ENCODE peak calls at places on chromosomes 4 and X, in five cellular contexts. One of them, this sample, is unnamed.

GRCh38 chr4:184807261-184807660 is 18.5 kb downstream of the ACSL1 start:
- DNase-seq in mucosa of descending colon: no peak
- DNase-seq in omental fat pad: no peak
- DNase-seq in GM12878: no peak
- DNase-seq in PC-3: peak
- DNase-seq in this sample: no peak

GRCh38 chr4:145740796-145741195 is 60.9 kb downstream of the C4orf51 start:
- DNase-seq in GM12878: no peak
- DNase-seq in mucosa of descending colon: no peak
- DNase-seq in omental fat pad: no peak
- DNase-seq in PC-3: no peak
- DNase-seq in this sample: no peak

GRCh38 chr4:184348311-184349233 is 125.8 kb downstream of the IRF2 start:
- DNase-seq in omental fat pad: no peak
- DNase-seq in GM12878: peak
- DNase-seq in PC-3: no peak
- DNase-seq in mucosa of descending colon: peak
- DNase-seq in this sample: no peak

GRCh38 chr4:107736924-107737448 is 17.0 kb upstream of the PAPSS1 start:
- DNase-seq in mucosa of descending colon: no peak
- DNase-seq in GM12878: no peak
- DNase-seq in omental fat pad: no peak
- DNase-seq in PC-3: peak
- DNase-seq in this sample: peak

GRCh38 chrX:77785400-77785745 is 643 bp downstream of the ATRX start:
- DNase-seq in mucosa of descending colon: no peak
- DNase-seq in PC-3: peak
- DNase-seq in omental fat pad: no peak
- DNase-seq in GM12878: no peak
- DNase-seq in this sample: no peak

GRCh38 chr4:72817012-72817411 is 248.0 kb upstream of the ADAMTS3 start:
- DNase-seq in PC-3: peak
- DNase-seq in mucosa of descending colon: no peak
- DNase-seq in GM12878: no peak
- DNase-seq in omental fat pad: no peak
- DNase-seq in this sample: no peak

GRCh38 chrX:18970465-18970864 is 13.4 kb downstream of the PHKA2 start:
- DNase-seq in mucosa of descending colon: no peak
- DNase-seq in GM12878: no peak
- DNase-seq in omental fat pad: no peak
- DNase-seq in PC-3: no peak
- DNase-seq in this sample: no peak

GRCh38 chrX:118346258-118347094 is 570 bp downstream of the WDR44 start:
- DNase-seq in mucosa of descending colon: peak
- DNase-seq in omental fat pad: no peak
- DNase-seq in GM12878: no peak
- DNase-seq in PC-3: peak
- DNase-seq in this sample: peak

GRCh38 chrX:131841496-131842410 is 181.3 kb upstream of the STK26 start:
- DNase-seq in GM12878: no peak
- DNase-seq in mucosa of descending colon: no peak
- DNase-seq in omental fat pad: no peak
- DNase-seq in PC-3: peak
- DNase-seq in this sample: no peak

GRCh38 chr4:2182981-2183380 is 58.9 kb downstream of the HAUS3 start:
- DNase-seq in mucosa of descending colon: no peak
- DNase-seq in PC-3: no peak
- DNase-seq in GM12878: no peak
- DNase-seq in omental fat pad: no peak
- DNase-seq in this sample: no peak

GRCh38 chr4:48490680-48491513 is 845 bp downstream of the ZAR1 start:
- DNase-seq in GM12878: no peak
- DNase-seq in PC-3: no peak
- DNase-seq in omental fat pad: no peak
- DNase-seq in mucosa of descending colon: peak
- DNase-seq in this sample: no peak

GRCh38 chr4:81502561-81502960 is 30.9 kb upstream of the RASGEF1B start:
- DNase-seq in omental fat pad: no peak
- DNase-seq in mucosa of descending colon: no peak
- DNase-seq in GM12878: no peak
- DNase-seq in PC-3: no peak
- DNase-seq in this sample: no peak

GRCh38 chr4:174099712-174100111 is 183.8 kb downstream of the FBXO8 start:
- DNase-seq in GM12878: no peak
- DNase-seq in PC-3: no peak
- DNase-seq in mucosa of descending colon: no peak
- DNase-seq in omental fat pad: no peak
- DNase-seq in this sample: no peak

GRCh38 chrX:36978886-36979285 is 29.3 kb upstream of the FAM47C start:
- DNase-seq in PC-3: peak
- DNase-seq in GM12878: no peak
- DNase-seq in omental fat pad: no peak
- DNase-seq in mucosa of descending colon: no peak
- DNase-seq in this sample: no peak

GRCh38 chr4:102678695-102679335 is 82.0 kb downstream of the MANBA start:
- DNase-seq in GM12878: no peak
- DNase-seq in mucosa of descending colon: no peak
- DNase-seq in PC-3: peak
- DNase-seq in omental fat pad: no peak
- DNase-seq in this sample: no peak

GRCh38 chrX:151713859-151714258 is 2.0 kb upstream of the FATE1 start:
- DNase-seq in omental fat pad: no peak
- DNase-seq in PC-3: peak
- DNase-seq in mucosa of descending colon: no peak
- DNase-seq in GM12878: no peak
- DNase-seq in this sample: no peak
- TF ChIP-seq CTCF in omental fat pad: no peak
- TF ChIP-seq CTCF in PC-3: peak
- TF ChIP-seq CTCF in mucosa of descending colon: no peak
- TF ChIP-seq CTCF in GM12878: peak
- TF ChIP-seq CTCF in this sample: no peak

GRCh38 chr4:119138046-119138445 is 2.4 kb downstream of the MYOZ2 start:
- DNase-seq in mucosa of descending colon: no peak
- DNase-seq in GM12878: no peak
- DNase-seq in omental fat pad: no peak
- DNase-seq in PC-3: no peak
- DNase-seq in this sample: no peak

GRCh38 chr4:119139316-119139715 is 3.7 kb downstream of the MYOZ2 start:
- DNase-seq in mucosa of descending colon: no peak
- DNase-seq in omental fat pad: no peak
- DNase-seq in PC-3: no peak
- DNase-seq in GM12878: no peak
- DNase-seq in this sample: no peak

GRCh38 chr4:119135721-119136121 is at the start of gene MYOZ2:
- DNase-seq in GM12878: no peak
- DNase-seq in mucosa of descending colon: no peak
- DNase-seq in PC-3: peak
- DNase-seq in omental fat pad: no peak
- DNase-seq in this sample: no peak

GRCh38 chr4:119139822-119140252 is 4.2 kb downstream of the MYOZ2 start:
- DNase-seq in omental fat pad: no peak
- DNase-seq in mucosa of descending colon: no peak
- DNase-seq in GM12878: no peak
- DNase-seq in PC-3: no peak
- DNase-seq in this sample: no peak

DNA sequence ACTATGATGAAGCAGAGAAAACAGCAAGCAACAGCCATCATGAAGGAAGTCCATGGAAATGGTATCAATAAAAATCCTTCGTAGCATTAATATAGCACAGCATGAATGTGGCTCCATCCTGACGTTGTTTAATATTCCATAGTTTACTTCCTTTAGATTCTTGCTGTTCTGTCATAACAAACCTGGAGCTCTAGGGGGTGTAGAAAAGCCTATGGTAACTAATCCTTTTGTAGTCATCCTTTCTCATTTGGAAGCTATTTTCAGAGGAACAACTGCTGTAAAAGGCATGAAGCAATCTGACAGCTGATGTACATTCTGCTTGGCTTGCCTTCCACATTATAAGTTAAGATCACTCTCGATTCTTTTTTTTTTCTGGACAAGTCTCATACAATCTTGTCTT is 909 bp downstream of the MYOZ2 start:
- DNase-seq in omental fat pad: no peak
- DNase-seq in mucosa of descending colon: no peak
- DNase-seq in GM12878: no peak
- DNase-seq in PC-3: no peak
- DNase-seq in this sample: no peak
- TF ChIP-seq CTCF in omental fat pad: no peak
- TF ChIP-seq CTCF in mucosa of descending colon: no peak
- TF ChIP-seq CTCF in GM12878: no peak
- TF ChIP-seq CTCF in PC-3: no peak
- TF ChIP-seq CTCF in this sample: no peak

GRCh38 chr4:104489731-104490095 is 5.0 kb downstream of the CXXC4 start:
- DNase-seq in PC-3: no peak
- DNase-seq in GM12878: no peak
- DNase-seq in mucosa of descending colon: no peak
- DNase-seq in omental fat pad: no peak
- DNase-seq in this sample: no peak

GRCh38 chr4:104491826-104492771 is 2.6 kb downstream of the CXXC4 start:
- DNase-seq in GM12878: peak
- DNase-seq in omental fat pad: no peak
- DNase-seq in PC-3: no peak
- DNase-seq in mucosa of descending colon: no peak
- DNase-seq in this sample: no peak

GRCh38 chr4:104490770-104491395 is 3.8 kb downstream of the CXXC4 start:
- DNase-seq in mucosa of descending colon: peak
- DNase-seq in PC-3: peak
- DNase-seq in GM12878: no peak
- DNase-seq in omental fat pad: peak
- DNase-seq in this sample: peak

GRCh38 chr4:104490096-104490769 is 4.5 kb downstream of the CXXC4 start:
- DNase-seq in PC-3: no peak
- DNase-seq in mucosa of descending colon: no peak
- DNase-seq in omental fat pad: no peak
- DNase-seq in GM12878: peak
- DNase-seq in this sample: no peak

GRCh38 chr4:104491396-104491821 is 3.3 kb downstream of the CXXC4 start:
- DNase-seq in PC-3: no peak
- DNase-seq in GM12878: no peak
- DNase-seq in omental fat pad: no peak
- DNase-seq in mucosa of descending colon: peak
- DNase-seq in this sample: peak
- TF ChIP-seq CTCF in PC-3: no peak
- TF ChIP-seq CTCF in GM12878: no peak
- TF ChIP-seq CTCF in omental fat pad: no peak
- TF ChIP-seq CTCF in mucosa of descending colon: no peak
- TF ChIP-seq CTCF in this sample: no peak

DNA sequence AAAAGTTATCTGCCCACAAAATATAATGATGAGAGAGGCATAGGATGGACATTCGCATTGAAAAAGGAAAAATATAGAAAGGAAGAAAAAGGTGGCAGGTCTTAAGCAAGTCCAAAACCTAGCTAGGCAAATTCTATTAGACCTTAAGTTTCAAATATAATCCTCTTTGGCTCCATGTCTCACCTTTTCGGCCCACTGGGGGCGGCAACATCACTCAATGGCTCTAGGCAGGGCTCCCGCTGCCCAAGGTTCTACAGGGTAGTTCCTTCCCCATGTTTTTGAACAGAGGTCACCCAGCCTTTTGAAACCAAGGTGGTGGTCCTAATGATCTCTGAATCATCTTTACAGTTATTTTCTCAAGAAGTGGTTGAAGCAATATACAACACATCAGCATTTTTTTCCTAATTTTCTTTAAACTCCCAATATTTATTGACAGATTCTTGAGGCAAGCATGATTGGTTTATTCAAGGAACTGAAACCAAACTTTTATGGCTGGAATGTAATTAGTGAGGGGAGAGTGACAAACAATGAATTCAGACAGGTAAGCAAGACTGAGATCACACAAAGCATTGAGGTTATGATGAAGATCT is 309.4 kb downstream of the ANTXR2 start:
- DNase-seq in PC-3: no peak
- DNase-seq in mucosa of descending colon: no peak
- DNase-seq in GM12878: no peak
- DNase-seq in omental fat pad: no peak
- DNase-seq in this sample: no peak
- TF ChIP-seq CTCF in PC-3: no peak
- TF ChIP-seq CTCF in mucosa of descending colon: no peak
- TF ChIP-seq CTCF in GM12878: no peak
- TF ChIP-seq CTCF in omental fat pad: no peak
- TF ChIP-seq CTCF in this sample: no peak

DNA sequence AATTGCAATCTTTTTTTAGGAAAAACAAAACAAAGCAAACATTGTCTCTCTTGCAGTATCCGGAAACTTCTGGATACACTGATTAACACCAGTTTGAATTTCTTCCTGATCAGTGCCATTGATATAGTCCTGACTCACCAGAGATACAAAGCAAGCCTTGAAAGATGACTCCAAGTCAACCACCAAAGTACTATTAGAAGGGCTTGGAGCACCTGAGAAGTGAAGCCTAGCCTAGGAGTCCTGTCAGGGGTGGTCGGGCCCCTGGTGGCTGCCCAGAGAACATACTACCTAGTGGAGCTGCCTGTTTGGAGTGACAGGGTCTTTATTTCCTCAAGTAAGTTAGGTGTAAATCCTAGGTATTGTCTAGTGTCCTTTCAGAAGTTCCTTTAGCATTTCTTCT is 593.2 kb downstream of the ZNF674 start:
- DNase-seq in omental fat pad: no peak
- DNase-seq in PC-3: peak
- DNase-seq in GM12878: no peak
- DNase-seq in mucosa of descending colon: no peak
- DNase-seq in this sample: no peak
- TF ChIP-seq CTCF in omental fat pad: no peak
- TF ChIP-seq CTCF in PC-3: peak
- TF ChIP-seq CTCF in GM12878: no peak
- TF ChIP-seq CTCF in mucosa of descending colon: no peak
- TF ChIP-seq CTCF in this sample: no peak

GRCh38 chrX:70769659-70770232 is 138.8 kb downstream of the TEX11 start:
- DNase-seq in PC-3: peak
- DNase-seq in GM12878: no peak
- DNase-seq in mucosa of descending colon: no peak
- DNase-seq in omental fat pad: no peak
- DNase-seq in this sample: no peak
- TF ChIP-seq CTCF in PC-3: peak
- TF ChIP-seq CTCF in GM12878: peak
- TF ChIP-seq CTCF in mucosa of descending colon: no peak
- TF ChIP-seq CTCF in omental fat pad: no peak
- TF ChIP-seq CTCF in this sample: peak

DNA sequence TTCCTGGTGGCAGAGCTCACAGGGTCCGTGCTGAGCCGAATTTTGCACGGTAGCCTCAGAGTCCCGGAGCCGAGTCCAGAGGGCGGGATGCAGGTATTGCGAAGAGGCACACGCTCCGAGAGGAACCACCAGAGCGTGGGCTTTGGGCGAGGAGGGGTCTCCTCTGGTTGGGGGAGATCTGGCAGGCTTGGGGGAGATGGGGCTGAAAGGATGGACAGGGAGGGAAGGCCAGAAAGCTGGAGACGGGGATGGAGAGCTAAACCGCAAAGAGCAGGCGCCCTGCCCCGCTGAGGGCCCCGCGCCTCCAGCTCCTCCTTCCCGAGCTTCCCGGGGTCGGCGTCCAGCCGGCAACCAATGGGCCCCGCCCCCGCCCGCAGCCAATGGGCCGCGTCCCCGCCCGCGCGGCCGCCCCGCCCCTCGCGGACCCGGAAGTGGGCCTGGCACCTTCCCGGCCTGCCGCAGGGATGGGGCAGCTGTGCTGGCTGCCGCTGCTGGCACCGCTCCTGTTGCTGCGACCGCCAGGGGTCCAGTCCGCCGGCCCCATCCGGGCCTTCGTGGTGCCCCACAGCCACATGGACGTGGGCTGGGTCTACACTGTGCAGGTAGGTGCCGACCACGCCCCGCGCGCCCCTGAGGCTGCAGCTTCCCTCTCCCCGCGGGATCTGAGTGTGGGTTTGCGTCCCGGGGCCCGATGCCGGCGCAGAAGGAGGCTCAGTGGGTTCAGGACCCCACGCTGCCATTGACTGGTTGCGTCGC is at the start of gene MAN2B2:
- DNase-seq in omental fat pad: peak
- DNase-seq in PC-3: peak
- DNase-seq in mucosa of descending colon: peak
- DNase-seq in GM12878: peak
- DNase-seq in this sample: peak
- TF ChIP-seq CTCF in omental fat pad: no peak
- TF ChIP-seq CTCF in PC-3: no peak
- TF ChIP-seq CTCF in mucosa of descending colon: no peak
- TF ChIP-seq CTCF in GM12878: no peak
- TF ChIP-seq CTCF in this sample: no peak

This sample was measured in natural killer cell.